ENCODE peak calls at places on chromosomes 4 and X, in nine cellular contexts. Z is upper lobe of left lung, F is sigmoid colon, O is breast epithelium, A is Panc1, B is transverse colon, G is stomach, X is HCT116, T is H1. K is an unnamed sample.

GRCh38 chr4:124650614-124651013 is 61.9 kb downstream of the ANKRD50 start:
- DNase-seq in Z (no peak), F (no peak), T (no peak), O (no peak), X (no peak), A (no peak), B (no peak), G (no peak), K (no peak)

GRCh38 chrX:133892337-133892736 is 93.1 kb downstream of the GPC3 start:
- DNase-seq in G (no peak), B (no peak), X (no peak), O (no peak), Z (no peak), F (no peak), A (no peak), T (no peak), K (no peak)

GRCh38 chrX:25015486-25016360 is at the start of gene ARX:
- DNase-seq in O (no peak), B (peak; percentile 51), A (no peak), X (peak; percentile 55), F (no peak), T (no peak), G (no peak), Z (peak; percentile 38), K (no peak)

GRCh38 chr4:136009258-136009832 is 1522.9 kb downstream of the PCDH18 start:
- DNase-seq in A (no peak), B (no peak), T (no peak), G (no peak), F (no peak), X (no peak), Z (no peak), O (no peak), K (no peak)

GRCh38 chr4:40316782-40317635 is 18.1 kb upstream of the CHRNA9 start:
- DNase-seq in B (peak; percentile 65), T (peak; percentile 43), F (peak; percentile 73), O (peak; percentile 55), A (peak; percentile 88), G (peak; percentile 59), X (peak; percentile 80), Z (peak; percentile 60), K (no peak)

GRCh38 chr4:148112231-148112982 is 329.8 kb downstream of the NR3C2 start:
- DNase-seq in B (no peak), F (no peak), T (no peak), A (no peak), O (no peak), X (no peak), Z (no peak), G (no peak), K (no peak)

GRCh38 chr4:54109226-54110018 is 9.5 kb downstream of the GSX2 start:
- DNase-seq in A (no peak), O (no peak), X (no peak), T (no peak), Z (no peak), F (no peak), G (no peak), B (no peak), K (no peak)

GRCh38 chr4:1191621-1192020 is 19.2 kb upstream of the SPON2 start:
- DNase-seq in F (peak; percentile 64), T (no peak), G (peak; percentile 27), X (no peak), Z (no peak), A (no peak), B (peak; percentile 17), O (no peak), K (peak; percentile 63)

GRCh38 chr4:1449475-1449832 is 43.2 kb upstream of the NKX1-1 start:
- DNase-seq in F (no peak), T (no peak), G (peak; percentile 14), Z (no peak), X (no peak), A (no peak), O (no peak), B (no peak), K (no peak)

GRCh38 chr4:140126261-140126660 is 27.7 kb downstream of the MAML3 start:
- DNase-seq in X (no peak), T (no peak), B (no peak), F (no peak), O (no peak), G (no peak), A (no peak), Z (no peak), K (no peak)

GRCh38 chr4:26821677-26822503 is 38.8 kb upstream of the STIM2 start:
- DNase-seq in Z (no peak), O (no peak), B (no peak), A (no peak), G (no peak), X (peak; percentile 4), T (no peak), F (no peak), K (no peak)

GRCh38 chrX:16496175-16496574 is 153.8 kb upstream of the S100G start:
- DNase-seq in A (no peak), Z (no peak), O (no peak), F (no peak), T (no peak), X (no peak), B (no peak), G (no peak), K (no peak)

DNA sequence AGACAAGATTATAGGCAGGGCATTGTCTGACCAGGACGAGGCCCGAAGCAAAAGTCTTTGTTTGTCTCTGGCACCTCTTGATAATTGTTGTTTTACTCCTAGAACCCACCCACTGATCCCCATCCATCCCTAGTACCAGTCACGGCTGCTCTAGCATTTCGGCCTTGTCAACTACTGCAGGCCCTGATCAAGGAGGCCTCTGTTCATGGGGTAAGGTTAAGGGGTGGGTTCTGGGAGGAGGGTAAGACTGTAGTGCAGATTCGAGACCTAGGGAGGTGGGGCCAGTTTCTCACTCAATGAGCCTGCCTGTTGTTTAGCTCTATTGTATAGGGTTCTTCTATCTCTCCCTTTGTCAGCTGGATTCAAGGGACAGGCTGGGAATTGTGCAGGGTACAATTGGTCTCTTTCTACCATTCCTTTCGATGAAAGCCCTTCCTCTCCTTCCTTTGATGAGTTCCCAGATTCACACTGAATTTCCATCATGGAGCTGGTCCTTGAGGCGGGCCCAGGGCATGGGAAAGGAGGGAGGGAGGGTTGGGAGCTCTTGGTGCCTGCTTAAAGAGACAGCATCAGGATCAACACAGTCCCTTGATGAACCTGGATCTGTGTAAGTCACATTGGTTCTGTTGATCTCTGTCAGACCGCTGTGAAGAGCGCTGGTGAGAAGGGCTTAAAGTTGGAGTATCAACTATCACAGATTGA is 4.2 kb downstream of the PLP1 start:
- DNase-seq in B (no peak), T (no peak), X (no peak), G (no peak), Z (no peak), O (no peak), F (no peak), A (no peak), K (no peak)
- H3K27ac ChIP-seq in B (no peak overlapping the region), T (no peak overlapping the region), X (no peak overlapping the region), G (no peak overlapping the region), Z (no peak overlapping the region), O (no peak overlapping the region), F (no peak overlapping the region), A (no peak overlapping the region), K (no peak overlapping the region)

GRCh38 chrX:53437211-53437610 is 3.0 kb upstream of the HSD17B10 start:
- DNase-seq in B (no peak), O (no peak), T (no peak), Z (no peak), F (no peak), A (no peak), G (no peak), X (no peak), K (no peak)

GRCh38 chrX:53440101-53440500 is 5.9 kb upstream of the HSD17B10 start:
- DNase-seq in Z (no peak), G (no peak), T (no peak), O (no peak), F (no peak), A (no peak), X (no peak), B (no peak), K (no peak)

GRCh38 chrX:53438832-53439230 is 4.7 kb upstream of the HSD17B10 start:
- DNase-seq in G (no peak), F (no peak), X (no peak), Z (no peak), A (no peak), B (no peak), O (no peak), T (no peak), K (no peak)

GRCh38 chrX:53435997-53436396 is 1.8 kb upstream of the HSD17B10 start:
- DNase-seq in F (peak; percentile 74), A (no peak), Z (peak; percentile 75), X (peak; percentile 51), G (peak; percentile 74), B (peak; percentile 67), O (peak; percentile 56), T (no peak), K (peak; percentile 67)

DNA sequence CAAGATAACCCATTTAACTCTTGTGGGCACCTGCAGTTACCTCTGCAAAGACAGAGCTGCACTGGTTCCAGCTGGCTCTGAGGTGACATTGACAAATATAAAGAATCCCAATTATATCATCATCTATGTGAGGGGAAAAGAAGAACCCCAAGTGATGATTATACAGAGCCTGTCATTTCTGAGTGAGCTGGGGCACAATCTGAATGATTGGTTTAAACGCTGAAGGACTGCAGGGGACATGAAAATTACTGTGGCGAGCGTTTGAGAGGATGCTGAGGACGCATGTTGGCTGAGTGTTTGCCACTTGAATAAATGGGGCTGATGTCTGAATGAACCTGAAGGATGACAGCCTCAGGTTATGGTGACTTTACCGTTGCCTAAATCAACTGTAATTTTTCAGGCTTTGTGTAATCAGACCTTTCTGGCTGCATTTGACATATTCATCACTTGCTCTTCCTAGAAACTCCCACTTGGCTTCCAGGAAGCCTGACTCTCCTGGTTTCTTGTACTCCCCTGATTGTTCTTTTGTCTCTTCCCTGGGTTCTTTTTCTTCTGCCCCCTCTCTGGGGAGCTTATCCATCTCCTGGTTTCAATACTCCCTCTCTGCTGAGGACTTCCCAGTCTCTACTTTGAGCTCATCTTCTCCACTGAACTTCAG is 4.1 kb upstream of the HSD17B10 start:
- DNase-seq in Z (no peak), B (no peak), X (no peak), O (no peak), A (no peak), T (no peak), F (no peak), G (no peak), K (no peak)
- TF ChIP-seq POLR2AphosphoS5 in Z (no peak), B (no peak), X (no peak), O (no peak), A (no peak), T (no peak), F (no peak), G (no peak), K (no peak)

GRCh38 chrX:17635231-17635630 is 102.1 kb upstream of the SCML1 start:
- DNase-seq in B (peak; percentile 27), F (no peak), A (no peak), Z (no peak), O (no peak), X (no peak), G (no peak), T (peak; percentile 85), K (no peak)
- H3K4me3 ChIP-seq in B (no peak overlapping the region), F (no peak overlapping the region), A (no peak overlapping the region), Z (no peak overlapping the region), O (no peak overlapping the region), X (no peak overlapping the region), G (no peak overlapping the region), T (peak overlapping the region; percentile 9), K (no peak overlapping the region)

DNA sequence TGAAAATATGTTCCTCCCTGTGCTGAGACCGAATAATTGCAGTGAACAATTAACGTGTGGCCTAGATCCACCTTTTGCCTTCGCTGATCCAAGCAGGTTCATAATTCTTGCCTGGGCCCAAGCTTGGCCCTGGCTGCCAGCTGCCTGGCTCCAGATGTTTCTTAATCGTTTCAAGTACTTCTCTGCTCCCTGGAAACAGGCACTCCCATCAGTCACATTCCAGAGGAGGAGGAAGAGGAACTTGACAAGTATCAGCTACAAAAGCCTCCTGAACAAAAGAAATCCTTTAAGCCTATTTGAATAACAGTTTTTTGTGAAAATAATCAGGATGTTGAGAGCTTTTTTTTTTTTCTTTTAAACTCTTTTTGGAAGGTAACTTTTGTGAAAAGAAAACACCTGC is 154.2 kb downstream of the PTTG2 start:
- DNase-seq in Z (no peak), X (no peak), O (no peak), G (no peak), B (no peak), A (no peak), F (no peak), T (peak; percentile 25), K (no peak)
- H3K27ac ChIP-seq in Z (no peak overlapping the region), X (no peak overlapping the region), O (peak overlapping the region; percentile 34), G (no peak overlapping the region), B (peak overlapping the region; percentile 60), A (no peak overlapping the region), F (peak overlapping the region; percentile 62), T (no peak overlapping the region), K (no peak overlapping the region)

K was measured in suprapubic skin.